ENCODE peak calls at places on chromosomes 4 and X, in seven cellular contexts. One of them, this sample, is unnamed.
A peak's percentile ranks its signal among the peaks of the same experiment; 100 is the strongest.

GRCh38 chr4:73086095-73086869 is 16.8 kb upstream of the COX18 start:
- DNase-seq in GM23248: no peak
- DNase-seq in hepatocyte: no peak
- DNase-seq in HCT116: no peak
- DNase-seq in MM.1S: peak; percentile 71
- DNase-seq in neural progenitor cell: no peak
- DNase-seq in GM23338: no peak
- DNase-seq in this sample: no peak

GRCh38 chr4:82247629-82248028 is 126.2 kb downstream of the HNRNPD start:
- DNase-seq in GM23248: no peak
- DNase-seq in hepatocyte: no peak
- DNase-seq in HCT116: no peak
- DNase-seq in MM.1S: no peak
- DNase-seq in neural progenitor cell: no peak
- DNase-seq in GM23338: peak; percentile 17
- DNase-seq in this sample: no peak

GRCh38 chr4:7166981-7167700 is 25.2 kb upstream of the SORCS2 start:
- DNase-seq in GM23248: no peak
- DNase-seq in hepatocyte: peak; percentile 40
- DNase-seq in HCT116: no peak
- DNase-seq in MM.1S: no peak
- DNase-seq in neural progenitor cell: no peak
- DNase-seq in GM23338: no peak
- DNase-seq in this sample: no peak

GRCh38 chr4:168868044-168868855 is 141.8 kb downstream of the CBR4 start:
- DNase-seq in GM23248: peak; percentile 86
- DNase-seq in hepatocyte: no peak
- DNase-seq in HCT116: no peak
- DNase-seq in MM.1S: no peak
- DNase-seq in neural progenitor cell: no peak
- DNase-seq in GM23338: no peak
- DNase-seq in this sample: peak; percentile 23

GRCh38 chr4:146790515-146790914 is 151.8 kb downstream of the POU4F2 start:
- DNase-seq in GM23248: peak; percentile 2
- DNase-seq in hepatocyte: no peak
- DNase-seq in HCT116: no peak
- DNase-seq in MM.1S: no peak
- DNase-seq in neural progenitor cell: no peak
- DNase-seq in GM23338: no peak
- DNase-seq in this sample: peak; percentile 59

GRCh38 chrX:39645059-39645895 is 452.5 kb downstream of the BCOR start:
- DNase-seq in GM23248: peak; percentile 92
- DNase-seq in hepatocyte: peak; percentile 63
- DNase-seq in HCT116: no peak
- DNase-seq in MM.1S: no peak
- DNase-seq in neural progenitor cell: peak; percentile 30
- DNase-seq in GM23338: no peak
- DNase-seq in this sample: peak; percentile 32

GRCh38 chr4:171650543-171650942 is 162.7 kb upstream of the GALNTL6 start:
- DNase-seq in GM23248: no peak
- DNase-seq in hepatocyte: no peak
- DNase-seq in HCT116: no peak
- DNase-seq in MM.1S: no peak
- DNase-seq in neural progenitor cell: peak; percentile 19
- DNase-seq in GM23338: peak; percentile 38
- DNase-seq in this sample: no peak

GRCh38 chrX:9184231-9184630 is 150.3 kb upstream of the FAM9B start:
- DNase-seq in GM23248: no peak
- DNase-seq in hepatocyte: no peak
- DNase-seq in HCT116: no peak
- DNase-seq in MM.1S: no peak
- DNase-seq in neural progenitor cell: no peak
- DNase-seq in GM23338: no peak
- DNase-seq in this sample: peak; percentile 32

GRCh38 chr4:161256716-161257115 is 907.1 kb downstream of the FSTL5 start:
- DNase-seq in GM23248: peak; percentile 1
- DNase-seq in hepatocyte: peak; percentile 7
- DNase-seq in HCT116: peak; percentile 7
- DNase-seq in MM.1S: peak; percentile 46
- DNase-seq in neural progenitor cell: peak; percentile 7
- DNase-seq in GM23338: peak; percentile 54
- DNase-seq in this sample: peak; percentile 46

GRCh38 chrX:46306103-46306502 is 239.1 kb downstream of the ZNF674 start:
- DNase-seq in GM23248: no peak
- DNase-seq in hepatocyte: no peak
- DNase-seq in HCT116: no peak
- DNase-seq in MM.1S: no peak
- DNase-seq in neural progenitor cell: no peak
- DNase-seq in GM23338: no peak
- DNase-seq in this sample: no peak

GRCh38 chr4:130077275-130077674 is 981.3 kb downstream of the C4orf33 start:
- DNase-seq in GM23248: no peak
- DNase-seq in hepatocyte: no peak
- DNase-seq in HCT116: no peak
- DNase-seq in MM.1S: no peak
- DNase-seq in neural progenitor cell: no peak
- DNase-seq in GM23338: no peak
- DNase-seq in this sample: peak; percentile 43
- TF ChIP-seq EZH2phosphoT487 in GM23248: no peak
- TF ChIP-seq EZH2phosphoT487 in hepatocyte: no peak
- TF ChIP-seq EZH2phosphoT487 in HCT116: no peak
- TF ChIP-seq EZH2phosphoT487 in MM.1S: no peak
- TF ChIP-seq EZH2phosphoT487 in neural progenitor cell: no peak
- TF ChIP-seq EZH2phosphoT487 in GM23338: no peak
- TF ChIP-seq EZH2phosphoT487 in this sample: no peak

DNA sequence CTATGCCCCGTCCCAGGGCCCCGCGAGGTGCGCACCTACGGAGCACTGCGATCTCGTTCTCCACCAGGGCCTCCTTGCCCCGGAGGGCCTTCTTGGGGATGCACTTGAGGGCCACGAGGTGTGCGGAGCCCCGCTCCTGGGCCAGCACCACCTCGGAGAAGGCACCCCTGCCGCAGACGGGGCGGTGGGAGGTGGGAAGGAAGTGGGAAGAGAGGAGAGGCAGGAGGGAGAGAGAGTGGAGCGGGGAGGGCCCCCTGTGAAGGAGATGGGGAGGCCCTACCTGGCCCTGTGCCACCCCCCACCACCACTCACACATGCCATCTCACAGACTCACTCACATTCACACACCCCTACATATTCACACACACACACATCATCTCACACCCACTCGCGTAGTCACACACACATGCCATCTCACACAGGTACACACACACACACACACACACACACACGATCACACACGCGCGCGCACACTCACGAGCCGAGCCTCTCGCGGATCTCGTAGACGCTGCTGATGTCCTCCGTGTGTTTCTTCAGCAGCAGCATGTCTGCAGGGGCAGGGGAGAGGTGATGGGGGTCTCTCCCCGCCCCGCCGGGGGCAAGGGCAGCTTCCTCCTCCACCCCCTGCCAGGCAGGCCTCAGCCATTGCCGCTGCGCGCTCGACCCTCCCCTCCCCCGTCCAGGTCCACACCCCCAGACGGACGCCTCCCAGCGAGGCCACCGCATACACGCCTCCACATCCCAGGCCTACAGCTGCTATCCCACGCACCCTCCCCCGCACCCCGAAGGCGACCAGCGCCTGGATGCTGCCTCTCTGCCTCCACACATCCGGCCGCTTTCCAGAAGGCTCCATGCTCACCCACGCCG is 849 bp downstream of the PNCK start:
- DNase-seq in GM23248: no peak
- DNase-seq in hepatocyte: no peak
- DNase-seq in HCT116: no peak
- DNase-seq in MM.1S: no peak
- DNase-seq in neural progenitor cell: no peak
- DNase-seq in GM23338: no peak
- DNase-seq in this sample: no peak
- TF ChIP-seq EZH2 in GM23248: no peak
- TF ChIP-seq EZH2 in hepatocyte: no peak
- TF ChIP-seq EZH2 in HCT116: no peak
- TF ChIP-seq EZH2 in MM.1S: no peak
- TF ChIP-seq EZH2 in neural progenitor cell: no peak
- TF ChIP-seq EZH2 in GM23338: no peak
- TF ChIP-seq EZH2 in this sample: no peak

GRCh38 chr4:2850966-2851782 is 7.5 kb downstream of the ADD1 start:
- DNase-seq in GM23248: peak; percentile 17
- DNase-seq in hepatocyte: no peak
- DNase-seq in HCT116: no peak
- DNase-seq in MM.1S: no peak
- DNase-seq in neural progenitor cell: no peak
- DNase-seq in GM23338: no peak
- DNase-seq in this sample: no peak
- H3K4me1 ChIP-seq in GM23248: peaks cover 22% of the 10 kb centered on the region
- H3K4me1 ChIP-seq in hepatocyte: peaks cover 39% of the 10 kb centered on the region
- H3K4me1 ChIP-seq in HCT116: no peaks in the 10 kb centered on the region
- H3K4me1 ChIP-seq in MM.1S: peaks cover under 1% of the 10 kb centered on the region
- H3K4me1 ChIP-seq in neural progenitor cell: no peaks in the 10 kb centered on the region
- H3K4me1 ChIP-seq in GM23338: no peaks in the 10 kb centered on the region
- H3K4me1 ChIP-seq in this sample: no peaks in the 10 kb centered on the region

GRCh38 chrX:11499076-11500044 is 166.4 kb downstream of the ARHGAP6 start:
- DNase-seq in GM23248: peak; percentile 56
- DNase-seq in hepatocyte: peak; percentile 34
- DNase-seq in HCT116: no peak
- DNase-seq in MM.1S: no peak
- DNase-seq in neural progenitor cell: no peak
- DNase-seq in GM23338: no peak
- DNase-seq in this sample: peak; percentile 6

GRCh38 chrX:11509786-11510185 is 155.9 kb downstream of the ARHGAP6 start:
- DNase-seq in GM23248: no peak
- DNase-seq in hepatocyte: peak; percentile 29
- DNase-seq in HCT116: no peak
- DNase-seq in MM.1S: no peak
- DNase-seq in neural progenitor cell: no peak
- DNase-seq in GM23338: no peak
- DNase-seq in this sample: peak; percentile 43

DNA sequence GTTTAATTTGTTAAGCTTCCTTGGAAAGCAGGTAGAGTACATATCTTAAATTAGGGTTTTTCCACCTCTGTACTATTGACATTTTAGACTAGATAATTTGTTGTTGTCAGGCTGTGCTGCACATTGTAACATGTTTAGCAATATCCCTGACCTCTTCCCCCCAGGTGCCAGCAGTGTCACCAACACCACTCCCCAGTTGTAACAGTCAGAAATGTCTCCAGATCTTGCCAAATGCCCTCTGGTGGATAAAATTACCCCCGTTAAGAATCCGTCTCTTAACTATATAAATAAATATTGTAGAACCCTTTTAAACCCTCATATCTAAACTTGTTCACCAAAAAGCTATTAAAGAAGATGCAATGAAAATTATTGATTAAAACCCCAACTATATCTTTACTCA is 161.5 kb downstream of the ARHGAP6 start:
- DNase-seq in GM23248: no peak
- DNase-seq in hepatocyte: no peak
- DNase-seq in HCT116: no peak
- DNase-seq in MM.1S: no peak
- DNase-seq in neural progenitor cell: no peak
- DNase-seq in GM23338: peak; percentile 8
- DNase-seq in this sample: peak; percentile 25
- TF ChIP-seq EZH2phosphoT487 in GM23248: no peak
- TF ChIP-seq EZH2phosphoT487 in hepatocyte: no peak
- TF ChIP-seq EZH2phosphoT487 in HCT116: no peak
- TF ChIP-seq EZH2phosphoT487 in MM.1S: no peak
- TF ChIP-seq EZH2phosphoT487 in neural progenitor cell: no peak
- TF ChIP-seq EZH2phosphoT487 in GM23338: no peak
- TF ChIP-seq EZH2phosphoT487 in this sample: no peak

GRCh38 chrX:137032378-137032694 is 1.5 kb downstream of the GPR101 start:
- DNase-seq in GM23248: no peak
- DNase-seq in hepatocyte: no peak
- DNase-seq in HCT116: no peak
- DNase-seq in MM.1S: no peak
- DNase-seq in neural progenitor cell: no peak
- DNase-seq in GM23338: no peak
- DNase-seq in this sample: no peak

GRCh38 chrX:137032841-137033773 is 688 bp downstream of the GPR101 start:
- DNase-seq in GM23248: no peak
- DNase-seq in hepatocyte: no peak
- DNase-seq in HCT116: no peak
- DNase-seq in MM.1S: no peak
- DNase-seq in neural progenitor cell: no peak
- DNase-seq in GM23338: peak; percentile 12
- DNase-seq in this sample: no peak

GRCh38 chrX:137031517-137032377 is 2.0 kb downstream of the GPR101 start:
- DNase-seq in GM23248: peak; percentile 55
- DNase-seq in hepatocyte: peak; percentile 56
- DNase-seq in HCT116: no peak
- DNase-seq in MM.1S: peak; percentile 36
- DNase-seq in neural progenitor cell: peak; percentile 68
- DNase-seq in GM23338: peak; percentile 68
- DNase-seq in this sample: peak; percentile 48

GRCh38 chrX:137033774-137034507 is at the start of gene GPR101:
- DNase-seq in GM23248: peak; percentile 13
- DNase-seq in hepatocyte: peak; percentile 11
- DNase-seq in HCT116: no peak
- DNase-seq in MM.1S: no peak
- DNase-seq in neural progenitor cell: peak; percentile 59
- DNase-seq in GM23338: peak; percentile 38
- DNase-seq in this sample: no peak

DNA sequence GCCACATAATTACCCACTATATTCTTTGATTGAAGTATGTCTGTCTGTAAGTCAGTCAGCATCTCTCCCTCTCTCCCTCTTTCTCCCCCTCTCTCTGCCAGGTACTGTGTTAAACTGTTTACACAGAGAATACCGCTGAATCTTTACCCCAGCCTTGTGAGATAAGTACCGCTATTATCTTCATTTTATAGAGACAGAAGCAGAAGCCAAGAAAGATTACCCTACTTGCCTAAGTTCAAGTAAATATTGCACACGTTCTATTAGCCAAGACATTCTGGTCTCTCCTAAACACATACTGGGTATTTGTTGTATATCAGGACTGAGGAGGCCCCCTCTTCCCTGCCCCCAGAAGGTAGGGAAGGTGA is 695 bp upstream of the GPR101 start:
- DNase-seq in GM23248: no peak
- DNase-seq in hepatocyte: no peak
- DNase-seq in HCT116: no peak
- DNase-seq in MM.1S: no peak
- DNase-seq in neural progenitor cell: no peak
- DNase-seq in GM23338: no peak
- DNase-seq in this sample: no peak
- TF ChIP-seq EZH2 in GM23248: peak; percentile 41
- TF ChIP-seq EZH2 in hepatocyte: peak; percentile 32
- TF ChIP-seq EZH2 in HCT116: no peak
- TF ChIP-seq EZH2 in MM.1S: no peak
- TF ChIP-seq EZH2 in neural progenitor cell: no peak
- TF ChIP-seq EZH2 in GM23338: no peak
- TF ChIP-seq EZH2 in this sample: no peak

This sample was measured in PC-3.